ENCODE peak calls at places on chromosomes 2 and 18, in ten cellular contexts. Z, U, B, D, M, Y, S, X, A and O are unnamed samples.

GRCh38 chr2:189402932-189403331 is 38.3 kb upstream of the WDR75 start:
- DNase-seq in U (no peak), S (no peak), B (peak), Z (no peak), D (no peak), X (peak), A (peak), M (no peak), Y (no peak), O (peak)

GRCh38 chr2:127636248-127637235 is 9.4 kb upstream of the GPR17 start:
- DNase-seq in Z (no peak), M (no peak), A (no peak), S (no peak), X (no peak), D (no peak), U (no peak), Y (no peak), B (no peak), O (no peak)

GRCh38 chr18:27863780-27864430 is 313.0 kb downstream of the CDH2 start:
- DNase-seq in M (no peak), D (no peak), Z (no peak), Y (no peak), U (no peak), B (no peak), S (no peak), A (no peak), X (no peak), O (no peak)

GRCh38 chr2:37795456-37795855 is 124.0 kb upstream of the CDC42EP3 start:
- DNase-seq in B (no peak), D (no peak), A (no peak), S (no peak), Y (no peak), U (no peak), X (no peak), Z (no peak), M (no peak), O (no peak)

GRCh38 chr18:37156330-37156942 is 327.5 kb downstream of the KIAA1328 start:
- DNase-seq in D (no peak), B (no peak), X (peak), M (no peak), A (no peak), Z (no peak), S (peak), U (no peak), Y (no peak), O (no peak)

GRCh38 chr18:55139307-55139706 is 180.0 kb upstream of the CCDC68 start:
- DNase-seq in D (no peak), M (no peak), S (no peak), A (no peak), U (no peak), X (no peak), Y (no peak), Z (no peak), B (no peak), O (no peak)

GRCh38 chr2:190343500-190344274 is at the start of gene INPP1:
- DNase-seq in D (peak), U (peak), M (peak), Z (peak), B (peak), S (peak), A (peak), X (peak), Y (peak), O (peak)

GRCh38 chr2:219001577-219002394 is 8.6 kb upstream of the CRYBA2 start:
- DNase-seq in D (no peak), M (no peak), X (peak), B (no peak), Z (peak), S (no peak), U (peak), A (no peak), Y (peak), O (no peak)

GRCh38 chr2:58680938-58681337 is 439.8 kb upstream of the FANCL start:
- DNase-seq in S (peak), A (no peak), M (no peak), D (no peak), X (peak), U (no peak), B (no peak), Y (no peak), Z (no peak), O (no peak)

GRCh38 chr18:72460210-72460680 is 83.9 kb downstream of the CBLN2 start:
- DNase-seq in U (no peak), S (peak), M (no peak), A (peak), B (peak), Z (no peak), X (peak), Y (no peak), D (no peak), O (no peak)

GRCh38 chr18:35189510-35189909 is 51.3 kb upstream of the ZNF397 start:
- DNase-seq in A (peak), S (no peak), X (no peak), U (no peak), D (no peak), Z (no peak), M (no peak), B (no peak), Y (no peak), O (no peak)

DNA sequence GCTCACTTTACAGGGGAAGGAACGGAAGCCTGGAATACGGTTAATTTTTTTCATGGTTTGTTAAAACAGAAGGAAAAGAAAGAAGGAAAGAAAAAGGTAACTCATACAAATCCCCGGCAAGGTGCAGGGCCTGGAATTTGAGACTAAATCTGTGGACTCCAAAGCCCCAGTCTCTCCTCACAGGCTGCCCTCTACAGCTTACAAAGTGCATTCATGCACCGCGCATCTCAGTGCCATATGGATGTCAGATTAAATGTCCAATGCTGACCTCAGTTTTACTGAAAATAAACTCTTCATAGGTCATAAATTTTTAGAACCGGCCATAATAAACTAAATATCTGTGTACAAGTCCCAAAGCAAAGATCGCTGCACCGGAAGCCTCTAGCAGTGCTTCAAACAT is 17.8 kb downstream of the ST6GAL2 start:
- DNase-seq in X (no peak), B (no peak), Z (peak), M (no peak), Y (no peak), A (no peak), D (no peak), U (no peak), S (no peak), O (no peak)
- TF ChIP-seq CTCF in X (no peak), B (peak), Z (peak), M (no peak), Y (no peak), A (no peak), D (no peak), U (no peak), S (no peak), O (peak)

GRCh38 chr2:25891672-25892071 is 13.4 kb upstream of the ASXL2 start:
- DNase-seq in D (no peak), A (no peak), X (no peak), Y (no peak), S (no peak), Z (no peak), M (no peak), B (no peak), U (no peak), O (no peak)

GRCh38 chr2:25894135-25894830 is 16.0 kb upstream of the ASXL2 start:
- DNase-seq in S (peak), D (no peak), M (peak), A (peak), Z (no peak), X (no peak), Y (no peak), B (peak), U (peak), O (peak)

GRCh38 chr2:25897500-25897899 is 19.2 kb upstream of the ASXL2 start:
- DNase-seq in Z (no peak), U (no peak), Y (no peak), D (no peak), X (no peak), A (no peak), S (no peak), M (no peak), B (no peak), O (no peak)

GRCh38 chr2:25895620-25896019 is 17.3 kb upstream of the ASXL2 start:
- DNase-seq in B (no peak), S (no peak), Z (no peak), D (no peak), U (no peak), A (no peak), Y (no peak), M (no peak), X (no peak), O (no peak)

GRCh38 chr2:25895046-25895445 is 16.8 kb upstream of the ASXL2 start:
- DNase-seq in X (no peak), Z (no peak), U (no peak), D (no peak), A (no peak), S (no peak), B (no peak), Y (no peak), M (peak), O (no peak)
- TF ChIP-seq CTCF in X (no peak), Z (no peak), U (no peak), D (no peak), A (no peak), S (no peak), B (no peak), Y (no peak), M (no peak), O (no peak)

DNA sequence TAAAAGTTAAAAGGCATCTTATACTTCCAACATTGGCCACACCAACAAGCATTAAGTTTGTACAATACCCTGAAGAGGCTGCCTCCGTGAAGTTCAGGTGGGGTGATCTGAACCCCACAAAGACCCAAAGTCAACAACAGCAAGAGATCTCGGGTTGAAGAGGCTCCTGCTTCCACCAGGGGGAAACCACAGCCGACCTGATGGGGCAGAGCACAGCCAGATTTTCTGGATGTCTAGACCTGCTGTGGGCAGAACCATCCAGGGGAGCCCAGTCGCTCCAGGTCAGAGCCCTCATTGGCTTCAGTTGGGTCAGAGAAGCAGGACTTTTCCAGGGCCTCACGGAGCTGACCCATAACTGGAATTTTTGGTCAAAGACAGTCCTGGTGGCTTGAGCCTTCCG is 66.5 kb upstream of the ACKR3 start:
- DNase-seq in D (no peak), S (no peak), A (no peak), M (no peak), Y (no peak), Z (peak), U (no peak), X (no peak), B (no peak), O (no peak)
- TF ChIP-seq CTCF in D (no peak), S (no peak), A (peak), M (no peak), Y (no peak), Z (peak), U (no peak), X (peak), B (no peak), O (peak)

DNA sequence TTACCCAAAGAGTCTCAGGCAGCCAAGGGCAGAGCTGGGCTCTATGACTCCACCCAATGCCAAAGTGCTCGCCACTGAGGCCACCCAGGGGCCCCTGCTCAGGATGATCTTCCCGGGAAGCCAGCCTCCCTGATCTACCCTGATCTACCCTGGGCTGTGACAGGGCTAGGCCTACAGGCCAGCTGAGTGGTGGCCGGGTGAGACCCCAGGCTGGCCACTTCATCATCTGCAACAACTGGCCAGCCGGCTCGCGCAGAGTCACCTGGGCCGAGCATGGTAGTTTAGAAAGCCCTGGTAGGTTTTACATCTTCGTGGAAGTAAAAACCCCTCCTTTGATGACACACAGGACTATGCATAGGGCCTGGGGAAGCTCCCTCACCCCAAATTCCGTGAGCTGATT is 276.3 kb downstream of the NDUFA10 start:
- DNase-seq in B (no peak), U (no peak), S (no peak), X (no peak), D (no peak), Z (no peak), Y (no peak), A (no peak), M (no peak), O (no peak)
- TF ChIP-seq CTCF in B (no peak), U (no peak), S (no peak), X (no peak), D (no peak), Z (no peak), Y (no peak), A (no peak), M (no peak), O (no peak)